ENCODE peak calls at places on chromosomes 16 and 17, in five cellular contexts. G is neuronal stem cell, M is H1, J is mesenchymal stem cell, L is IMR-90. F is an unnamed sample.

GRCh38 chr16:66462912-66463311 is 35.8 kb downstream of the BEAN1 start:
- DNase-seq in G (no peak), M (no peak), L (peak), J (no peak), F (no peak)

GRCh38 chr16:75264531-75264998 is 13.1 kb upstream of the BCAR1 start:
- DNase-seq in G (no peak), L (peak), J (peak), M (no peak), F (no peak)

GRCh38 chr17:64216385-64217248 is 46.4 kb downstream of the TEX2 start:
- DNase-seq in L (peak), M (no peak), J (no peak), G (no peak), F (peak)

GRCh38 chr16:17173134-17173729 is 297.5 kb downstream of the XYLT1 start:
- DNase-seq in J (no peak), G (no peak), M (no peak), L (peak), F (no peak)

GRCh38 chr17:41451154-41451728 is 10.5 kb upstream of the KRT38 start:
- DNase-seq in G (no peak), M (no peak), L (peak), J (no peak), F (no peak)

GRCh38 chr17:35896011-35896587 is 15.9 kb upstream of the CCL5 start:
- DNase-seq in L (no peak), G (no peak), J (peak), M (no peak), F (no peak)

GRCh38 chr17:64230551-64231408 is 32.3 kb downstream of the TEX2 start:
- DNase-seq in G (no peak), J (peak), M (no peak), L (peak), F (no peak)

GRCh38 chr17:63840591-63841349 is 1.7 kb downstream of the SMARCD2 start:
- DNase-seq in M (no peak), J (peak), G (no peak), L (peak), F (no peak)

GRCh38 chr17:58328195-58329034 is at the start of gene TSPOAP1:
- DNase-seq in J (no peak), M (no peak), G (no peak), L (no peak), F (peak)

GRCh38 chr16:30958164-30959083 is 870 bp downstream of the SETD1A start:
- DNase-seq in J (peak), G (peak), L (peak), M (no peak), F (peak)

GRCh38 chr16:29009050-29009837 is 24.4 kb downstream of the LAT start:
- DNase-seq in M (no peak), L (no peak), G (no peak), J (no peak), F (no peak)

GRCh38 chr17:29930399-29931010 is 477 bp upstream of the SSH2 start:
- DNase-seq in M (no peak), G (peak), J (no peak), L (peak), F (no peak)

GRCh38 chr17:28662527-28662829 is 473 bp downstream of the SUPT6H start:
- DNase-seq in J (no peak), M (no peak), L (no peak), G (no peak), F (no peak)

GRCh38 chr16:12215302-12216105 is 239.0 kb downstream of the SNX29 start:
- DNase-seq in M (peak), L (no peak), J (no peak), G (peak), F (peak)

GRCh38 chr17:18033442-18034099 is 5.4 kb downstream of the ATPAF2 start:
- DNase-seq in L (peak), G (peak), J (peak), M (peak), F (peak)

GRCh38 chr17:299546-299945 is 53.1 kb downstream of the RPH3AL start:
- DNase-seq in L (no peak), G (no peak), M (no peak), J (no peak), F (no peak)

GRCh38 chr17:42010898-42011516 is 6.2 kb downstream of the DNAJC7 start:
- DNase-seq in G (no peak), J (peak), M (no peak), L (peak), F (peak)

GRCh38 chr17:67151717-67152116 is 93.3 kb downstream of the HELZ start:
- DNase-seq in M (no peak), L (peak), J (no peak), G (no peak), F (no peak)

GRCh38 chr17:76968707-76969597 is 100.7 kb downstream of the MGAT5B start:
- DNase-seq in J (peak), G (peak), L (no peak), M (peak), F (peak)

GRCh38 chr17:5552841-5553240 is 31.5 kb downstream of the NLRP1 start:
- DNase-seq in L (no peak), M (no peak), G (no peak), J (no peak), F (no peak)

GRCh38 chr17:17448723-17449122 is 28.1 kb upstream of the MED9 start:
- DNase-seq in G (no peak), J (no peak), M (no peak), L (no peak), F (no peak)

GRCh38 chr17:79561486-79562116 is 49.2 kb downstream of the RBFOX3 start:
- DNase-seq in J (no peak), M (no peak), L (no peak), G (no peak), F (no peak)

GRCh38 chr17:57860414-57860999 is 10.7 kb upstream of the MRPS23 start:
- DNase-seq in L (no peak), G (no peak), J (no peak), M (no peak), F (peak)

GRCh38 chr16:21645261-21645721 is 7.1 kb downstream of the IGSF6 start:
- DNase-seq in M (no peak), L (peak), J (peak), G (no peak), F (no peak)

GRCh38 chr16:89268987-89269735 is 51.7 kb downstream of the ZNF778 start:
- DNase-seq in M (no peak), L (peak), J (peak), G (no peak), F (peak)

GRCh38 chr16:68309798-68310197 is 948 bp downstream of the SLC7A6OS start:
- DNase-seq in G (no peak), M (no peak), L (no peak), J (no peak), F (no peak)

GRCh38 chr16:14181371-14182050 is 110.4 kb downstream of the MRTFB start:
- DNase-seq in G (no peak), L (peak), J (peak), M (no peak), F (no peak)

GRCh38 chr16:9761870-9762269 is 420.4 kb downstream of the GRIN2A start:
- DNase-seq in G (no peak), L (no peak), M (no peak), J (no peak), F (no peak)
- H2BK15ac ChIP-seq in G (no peak), L (no peak), M (no peak), J (no peak), F (no peak)

GRCh38 chr17:81553616-81554181 is 1.5 kb upstream of the FAAP100 start:
- DNase-seq in M (no peak), J (peak), L (peak), G (no peak), F (no peak)

GRCh38 chr17:81551458-81552243 is 502 bp downstream of the FAAP100 start:
- DNase-seq in M (no peak), G (no peak), L (peak), J (peak), F (no peak)

GRCh38 chr17:81550830-81551457 is 1.2 kb downstream of the FAAP100 start:
- DNase-seq in G (no peak), L (no peak), M (no peak), J (no peak), F (no peak)

GRCh38 chr17:81553018-81553615 is 964 bp upstream of the FAAP100 start:
- DNase-seq in G (peak), M (peak), J (peak), L (peak), F (peak)

DNA sequence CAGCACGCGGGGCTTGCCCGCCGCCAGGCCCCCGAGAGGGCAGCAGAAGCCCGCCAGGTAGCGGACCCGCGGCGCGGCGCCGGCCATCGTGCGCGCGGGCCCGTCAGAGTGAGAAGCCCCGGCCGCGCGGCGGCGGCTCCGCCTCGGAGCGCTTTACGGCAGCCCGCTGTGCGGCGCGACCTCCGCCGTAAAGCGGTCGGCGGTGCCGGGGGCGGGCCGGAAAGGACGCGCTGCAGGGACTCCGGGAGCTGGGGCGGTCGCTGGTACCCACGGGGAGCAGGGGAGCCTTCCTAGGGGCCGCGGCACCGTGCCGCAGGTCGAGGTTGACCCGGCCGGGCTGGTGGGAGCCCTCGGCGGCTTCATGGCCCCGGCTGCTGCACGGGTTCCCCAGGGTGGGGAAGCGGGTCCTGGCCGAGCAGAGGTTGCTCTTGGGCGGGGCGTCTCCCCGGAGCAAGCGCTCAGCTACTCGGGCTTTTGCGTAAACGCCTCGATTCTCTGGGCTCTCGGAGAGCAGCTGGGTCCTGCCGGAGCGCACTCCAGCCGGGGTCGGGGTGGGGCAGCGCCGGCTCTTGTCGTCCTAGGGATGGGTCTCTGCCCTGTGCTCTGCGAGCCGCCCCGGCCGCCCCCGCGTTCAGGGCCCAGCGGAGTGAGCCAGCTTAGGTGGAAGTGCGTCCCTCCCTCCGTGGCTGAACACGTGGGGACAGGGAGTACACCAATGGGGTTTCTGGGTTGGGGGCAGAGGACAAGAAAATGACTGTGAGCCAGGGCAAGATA is at the start of gene FAAP100:
- DNase-seq in G (peak), M (no peak), J (peak), L (peak), F (peak)
- H3K23ac ChIP-seq in G (peak), M (no peak), J (no peak), L (peak), F (no peak)

GRCh38 chr17:82217530-82218204 is 5.0 kb upstream of the CCDC57 start:
- DNase-seq in L (peak), G (no peak), J (peak), M (no peak), F (no peak)
- H3K14ac ChIP-seq in L (peak), G (peak), J (peak), M (no peak), F (no peak)

GRCh38 chr17:47301831-47302230 is 21.9 kb upstream of the EFCAB13 start:
- DNase-seq in M (no peak), G (no peak), J (no peak), L (no peak), F (no peak)
- H2BK15ac ChIP-seq in M (no peak), G (no peak), J (no peak), L (no peak), F (no peak)

GRCh38 chr17:44315760-44316731 is 7.6 kb downstream of the RUNDC3A start:
- DNase-seq in G (no peak), J (no peak), M (no peak), L (no peak), F (peak)
- H3K23ac ChIP-seq in G (peak), J (no peak), M (no peak), L (no peak), F (no peak)

DNA sequence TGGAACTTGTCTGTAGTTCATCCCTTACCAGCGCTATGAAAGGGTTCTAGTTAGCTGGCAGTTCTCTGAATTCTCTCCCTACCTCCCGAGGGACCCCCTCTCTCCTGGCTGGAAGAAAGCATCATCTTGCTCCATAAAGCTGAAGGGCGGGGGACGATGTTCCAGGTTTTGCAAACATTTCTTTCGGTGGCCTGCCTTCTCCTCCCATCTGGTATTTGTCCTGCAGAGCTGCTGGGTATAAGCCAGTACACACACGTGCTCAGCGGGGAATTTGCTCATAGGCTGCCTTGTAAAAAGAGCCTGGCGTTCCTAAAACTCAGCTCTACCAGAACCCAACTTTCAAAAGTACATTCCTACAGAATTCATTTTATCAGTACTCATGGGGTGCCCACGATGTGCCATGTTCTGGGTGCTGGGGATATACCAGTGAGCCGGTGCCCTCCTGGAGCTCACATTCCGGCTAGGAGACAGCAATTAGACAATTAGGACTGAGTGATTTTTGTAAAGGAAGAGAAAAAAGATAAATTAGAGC is 616 bp upstream of the MRPL58 start:
- DNase-seq in J (peak), G (no peak), L (peak), M (no peak), F (no peak)
- H3K14ac ChIP-seq in J (no peak), G (no peak), L (peak), M (no peak), F (peak)

DNA sequence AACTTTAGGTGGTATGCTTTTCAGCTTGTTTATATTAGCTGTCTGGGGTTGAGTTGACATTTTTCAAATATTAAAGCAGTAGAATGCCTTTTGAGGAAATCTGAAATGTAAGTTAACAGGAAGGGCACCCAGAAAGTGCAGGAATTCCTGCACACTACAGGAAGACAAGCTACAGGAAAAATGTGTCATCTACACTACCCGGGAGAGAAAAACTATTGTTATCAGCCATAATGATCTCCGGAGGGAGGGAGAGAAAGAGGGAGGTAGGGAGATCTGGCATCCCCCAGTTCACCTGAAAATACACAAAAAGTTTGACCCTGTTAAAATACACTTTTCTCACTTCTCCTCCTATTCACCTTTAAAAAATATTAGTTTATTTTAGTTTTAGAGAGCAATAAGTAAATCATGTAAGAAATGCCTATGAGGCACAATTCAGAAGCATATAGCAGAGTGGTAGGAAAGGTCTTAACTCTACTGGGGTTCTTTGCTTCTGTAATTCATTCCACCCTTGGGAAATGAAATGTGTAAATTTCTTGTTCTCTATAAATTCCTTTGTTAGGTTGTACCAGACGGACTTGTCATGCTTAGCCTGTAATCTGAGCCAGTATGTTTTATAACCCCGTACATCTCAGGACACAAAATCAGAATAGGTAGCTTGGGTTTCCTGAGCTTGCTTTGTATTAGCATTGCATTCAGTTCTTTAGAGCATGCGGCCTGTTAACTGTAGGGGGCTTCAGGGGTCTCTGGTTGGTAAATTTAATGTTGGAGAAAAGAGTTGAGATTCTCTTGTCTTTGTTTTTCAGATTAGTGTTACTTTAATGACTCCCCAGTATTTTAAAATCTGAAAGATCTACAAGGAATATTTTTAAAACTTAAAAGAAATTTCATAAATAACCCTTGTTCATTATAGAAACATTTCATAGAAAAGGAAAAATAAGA is 3.3 kb downstream of the MAP2K6 start:
- DNase-seq in L (no peak), J (no peak), M (no peak), G (no peak), F (no peak)
- H2BK15ac ChIP-seq in L (no peak), J (no peak), M (peak), G (no peak), F (no peak)

GRCh38 chr16:81602792-81603191 is 158.2 kb downstream of the CMIP start:
- DNase-seq in L (no peak), M (no peak), J (no peak), G (no peak), F (no peak)
- H3K23ac ChIP-seq in L (no peak), M (no peak), J (no peak), G (no peak), F (no peak)

DNA sequence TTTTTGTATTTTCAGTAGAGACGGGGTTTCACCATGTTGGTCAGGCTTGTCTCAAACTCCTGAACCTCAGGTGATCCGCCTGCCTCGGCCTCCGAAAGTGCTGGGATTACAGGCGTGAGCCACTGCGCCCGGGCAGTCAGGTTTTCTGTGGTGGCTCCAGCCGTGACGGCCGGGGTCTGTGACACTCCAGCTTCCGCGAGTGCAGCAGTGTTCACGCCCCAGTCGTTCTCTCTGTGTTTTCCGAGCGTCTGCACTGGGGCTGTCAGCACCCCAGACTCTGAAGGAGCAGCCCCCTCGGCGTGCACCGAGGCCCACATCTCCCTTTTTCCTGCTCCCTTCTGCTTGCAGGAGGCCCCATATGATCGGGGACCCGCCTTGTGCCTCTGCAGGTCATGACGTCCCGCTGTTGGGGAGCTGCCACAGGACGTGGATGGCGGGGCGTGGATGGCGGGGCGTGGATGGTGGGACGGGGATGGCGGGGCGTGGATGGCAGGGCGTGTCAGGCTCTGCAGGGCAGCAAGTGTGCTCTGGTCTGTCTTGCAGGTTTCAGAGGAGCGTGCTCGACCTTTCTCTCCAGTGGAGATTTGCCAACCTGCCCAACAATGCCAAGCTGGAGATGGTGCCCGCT is 5.7 kb downstream of the ASPSCR1 start:
- DNase-seq in G (no peak), L (no peak), M (no peak), J (no peak), F (no peak)
- H3K14ac ChIP-seq in G (no peak), L (no peak), M (no peak), J (no peak), F (no peak)

GRCh38 chr16:4316732-4317461 is 1.0 kb downstream of the GLIS2 start:
- DNase-seq in M (no peak), L (no peak), G (no peak), J (no peak), F (no peak)

GRCh38 chr16:4313563-4314531 is 2.0 kb upstream of the GLIS2 start:
- DNase-seq in L (no peak), J (peak), G (no peak), M (no peak), F (peak)

GRCh38 chr16:4316103-4316731 is 350 bp downstream of the GLIS2 start:
- DNase-seq in G (no peak), M (no peak), J (peak), L (no peak), F (no peak)

GRCh38 chr16:4314532-4315184 is 1.2 kb upstream of the GLIS2 start:
- DNase-seq in G (no peak), J (peak), M (no peak), L (peak), F (peak)

DNA sequence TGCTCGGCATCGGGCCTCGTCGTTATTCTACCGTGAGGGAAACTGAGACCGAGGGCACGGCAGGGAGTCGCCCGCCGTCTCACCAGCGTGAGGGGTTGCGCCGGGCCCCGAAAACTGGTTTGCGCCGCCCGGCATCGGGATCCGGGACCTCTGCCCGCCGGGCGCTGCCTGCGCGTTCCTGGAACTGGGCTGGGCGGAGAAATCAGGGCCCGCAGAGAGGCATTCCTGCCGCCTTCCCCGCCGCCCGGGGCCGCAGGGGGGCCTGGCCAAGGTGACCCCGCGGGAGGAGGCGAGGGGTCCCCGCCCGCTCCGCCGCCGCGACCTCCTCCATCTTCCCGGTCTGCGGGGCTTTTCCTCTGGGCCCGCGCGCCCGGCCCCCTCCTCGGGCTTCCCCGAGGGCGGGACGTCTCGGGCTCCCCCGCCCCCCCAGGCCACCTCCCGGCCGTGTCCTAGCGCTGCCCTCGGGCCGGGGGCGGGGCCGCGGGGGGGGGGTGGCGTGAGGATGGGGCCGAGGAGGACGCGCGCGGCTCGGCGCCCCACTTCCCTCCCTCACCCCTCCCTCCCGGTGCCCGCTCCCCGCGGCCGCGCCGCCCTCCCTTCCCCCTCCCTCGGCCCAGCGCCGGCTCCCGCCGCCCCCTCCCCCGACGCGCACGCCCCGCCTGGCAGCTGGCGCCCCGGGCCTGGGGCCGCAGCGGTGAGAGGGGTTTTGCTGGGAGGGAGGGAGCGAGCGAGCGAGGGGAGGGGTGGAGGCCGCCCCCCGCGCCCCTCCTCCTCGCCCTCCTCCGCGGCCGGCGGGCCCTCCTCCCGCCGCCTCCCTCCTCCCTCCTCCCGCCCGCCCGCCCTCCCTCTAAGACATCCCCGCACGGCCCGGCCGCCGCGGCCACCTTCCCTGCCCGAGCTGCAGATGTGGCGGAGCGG is at the start of gene GLIS2:
- DNase-seq in J (peak), L (peak), G (peak), M (no peak), F (peak)
- H2BK15ac ChIP-seq in J (peak), L (peak), G (peak), M (peak), F (no peak)

F was measured in H9.